ENCODE peak calls at places on chromosomes 1 and 21, in nine cellular contexts. A is SK-N-MC, Y is SK-N-SH, L is vagina, Z is endothelial cell of umbilical vein, P is HL-60, E is GM23338, V is transverse colon, U is HCT116. R is an unnamed sample.

GRCh38 chr1:245908543-245908942 is 598.5 kb downstream of the SMYD3 start:
- DNase-seq in A (no peak), Y (no peak), L (no peak), Z (no peak), P (no peak), E (no peak), V (no peak), U (no peak), R (no peak)

GRCh38 chr21:36504067-36505058 is 24.4 kb upstream of the CLDN14 start:
- DNase-seq in A (no peak), Y (peak), L (no peak), Z (peak), P (peak), E (peak), V (peak), U (peak), R (no peak)

GRCh38 chr1:1259948-1260614 is 13.6 kb upstream of the C1QTNF12 start:
- DNase-seq in A (no peak), Y (no peak), L (no peak), Z (no peak), P (peak), E (no peak), V (no peak), U (no peak), R (no peak)

GRCh38 chr1:17198476-17199258 is 6.3 kb upstream of the PADI1 start:
- DNase-seq in A (no peak), Y (no peak), L (no peak), Z (no peak), P (no peak), E (no peak), V (no peak), U (no peak), R (no peak)

GRCh38 chr1:31788825-31789256 is 24.7 kb upstream of the ADGRB2 start:
- DNase-seq in A (no peak), Y (no peak), L (no peak), Z (no peak), P (no peak), E (no peak), V (no peak), U (no peak), R (no peak)

GRCh38 chr1:7755448-7755847 is 15.6 kb upstream of the VAMP3 start:
- DNase-seq in A (no peak), Y (peak), L (no peak), Z (peak), P (no peak), E (peak), V (no peak), U (no peak), R (no peak)

GRCh38 chr1:147202576-147202975 is 22.6 kb downstream of the FMO5 start:
- DNase-seq in A (no peak), Y (no peak), L (no peak), Z (no peak), P (no peak), E (no peak), V (no peak), U (no peak), R (no peak)

GRCh38 chr1:35931424-35932157 is 686 bp downstream of the AGO3 start:
- DNase-seq in A (no peak), Y (peak), L (no peak), Z (peak), P (no peak), E (no peak), V (peak), U (no peak), R (no peak)

GRCh38 chr21:32529679-32530078 is 55.6 kb downstream of the TCP10L start:
- DNase-seq in A (no peak), Y (no peak), L (no peak), Z (no peak), P (no peak), E (no peak), V (no peak), U (no peak), R (no peak)

GRCh38 chr1:211830330-211831142 is at the start of gene LPGAT1:
- DNase-seq in A (no peak), Y (peak), L (no peak), Z (peak), P (no peak), E (peak), V (peak), U (peak), R (peak)

GRCh38 chr21:24861471-24861870 is 745.8 kb downstream of the MRPL39 start:
- DNase-seq in A (no peak), Y (no peak), L (no peak), Z (no peak), P (no peak), E (no peak), V (no peak), U (no peak), R (no peak)

GRCh38 chr1:69766431-69766830 is 198.7 kb downstream of the LRRC7 start:
- DNase-seq in A (no peak), Y (no peak), L (no peak), Z (no peak), P (no peak), E (no peak), V (no peak), U (no peak), R (no peak)

GRCh38 chr1:168799918-168800605 is 71.1 kb upstream of the DPT start:
- DNase-seq in A (no peak), Y (no peak), L (no peak), Z (no peak), P (no peak), E (no peak), V (no peak), U (no peak), R (no peak)

GRCh38 chr1:31704261-31705079 is 653 bp upstream of the COL16A1 start:
- DNase-seq in A (no peak), Y (peak), L (no peak), Z (no peak), P (no peak), E (peak), V (peak), U (no peak), R (no peak)

GRCh38 chr1:246809473-246809872 is 85.3 kb downstream of the SCCPDH start:
- DNase-seq in A (no peak), Y (no peak), L (no peak), Z (no peak), P (no peak), E (no peak), V (no peak), U (no peak), R (no peak)

GRCh38 chr1:76901158-76901767 is 34.0 kb downstream of the ST6GALNAC5 start:
- DNase-seq in A (no peak), Y (peak), L (no peak), Z (peak), P (peak), E (peak), V (no peak), U (peak), R (no peak)

GRCh38 chr1:90707363-90707710 is 9.8 kb downstream of the BARHL2 start:
- DNase-seq in A (no peak), Y (no peak), L (no peak), Z (no peak), P (no peak), E (peak), V (peak), U (no peak), R (no peak)

GRCh38 chr21:16420086-16420724 is 690.4 kb downstream of the USP25 start:
- DNase-seq in A (no peak), Y (peak), L (no peak), Z (peak), P (no peak), E (no peak), V (no peak), U (no peak), R (no peak)

GRCh38 chr1:101081496-101082282 is 56.1 kb upstream of the DPH5 start:
- DNase-seq in A (no peak), Y (no peak), L (no peak), Z (no peak), P (no peak), E (no peak), V (no peak), U (no peak), R (no peak)

GRCh38 chr1:52506920-52507546 is 45.9 kb downstream of the TUT4 start:
- DNase-seq in A (no peak), Y (no peak), L (no peak), Z (no peak), P (no peak), E (no peak), V (no peak), U (no peak), R (no peak)

GRCh38 chr1:85573348-85573747 is 7.2 kb upstream of the CCN1 start:
- DNase-seq in A (no peak), Y (no peak), L (no peak), Z (peak), P (no peak), E (no peak), V (no peak), U (no peak), R (no peak)

GRCh38 chr1:20470174-20470573 is 15.8 kb downstream of the CAMK2N1 start:
- DNase-seq in A (no peak), Y (peak), L (no peak), Z (peak), P (no peak), E (no peak), V (peak), U (no peak), R (no peak)

GRCh38 chr1:205493241-205494085 is 11.0 kb upstream of the CDK18 start:
- DNase-seq in A (no peak), Y (peak), L (no peak), Z (no peak), P (no peak), E (no peak), V (no peak), U (no peak), R (no peak)

GRCh38 chr1:25148673-25149300 is 83.5 kb downstream of the SYF2 start:
- DNase-seq in A (no peak), Y (no peak), L (no peak), Z (peak), P (peak), E (peak), V (peak), U (no peak), R (no peak)

GRCh38 chr1:171251741-171252300 is 3.5 kb downstream of the FMO1 start:
- DNase-seq in A (no peak), Y (peak), L (no peak), Z (peak), P (no peak), E (peak), V (peak), U (no peak), R (no peak)

GRCh38 chr1:70290248-70290647 is 64.3 kb downstream of the ANKRD13C start:
- DNase-seq in A (no peak), Y (no peak), L (no peak), Z (peak), P (no peak), E (no peak), V (no peak), U (no peak), R (no peak)

GRCh38 chr1:36070349-36070748 is 13.5 kb upstream of the TEKT2 start:
- DNase-seq in A (no peak), Y (no peak), L (no peak), Z (no peak), P (no peak), E (no peak), V (no peak), U (no peak), R (no peak)

GRCh38 chr1:20496241-20496661 is 10.2 kb upstream of the CAMK2N1 start:
- DNase-seq in A (no peak), Y (peak), L (no peak), Z (no peak), P (no peak), E (no peak), V (no peak), U (peak), R (no peak)

GRCh38 chr1:21089299-21089698 is 87.4 kb downstream of the EIF4G3 start:
- DNase-seq in A (no peak), Y (no peak), L (no peak), Z (no peak), P (no peak), E (peak), V (no peak), U (no peak), R (no peak)

GRCh38 chr1:203367051-203367450 is 16.1 kb upstream of the FMOD start:
- DNase-seq in A (no peak), Y (no peak), L (no peak), Z (no peak), P (no peak), E (no peak), V (no peak), U (no peak), R (peak)

GRCh38 chr1:225449261-225449660 is 21.4 kb upstream of the LBR start:
- DNase-seq in A (no peak), Y (no peak), L (no peak), Z (no peak), P (no peak), E (no peak), V (peak), U (peak), R (no peak)
- H3K27ac ChIP-seq in A (no peak), Y (no peak), L (peak), Z (no peak), P (no peak), E (no peak), V (peak), U (peak), R (no peak)

GRCh38 chr1:40476924-40477679 is at the start of gene ZFP69:
- DNase-seq in A (no peak), Y (peak), L (no peak), Z (peak), P (peak), E (peak), V (peak), U (no peak), R (peak)
- TF ChIP-seq POLR2AphosphoS5 in A (no peak), Y (peak), L (peak), Z (peak), P (peak), E (peak), V (peak), U (no peak), R (no peak)

GRCh38 chr1:9402256-9402616 is 109.5 kb downstream of the SPSB1 start:
- DNase-seq in A (no peak), Y (no peak), L (no peak), Z (no peak), P (no peak), E (no peak), V (no peak), U (no peak), R (no peak)
- H3K27ac ChIP-seq in A (no peak), Y (no peak), L (no peak), Z (peak), P (no peak), E (no peak), V (no peak), U (no peak), R (no peak)

GRCh38 chr1:84272401-84272800 is 29.1 kb upstream of the SAMD13 start:
- DNase-seq in A (no peak), Y (no peak), L (no peak), Z (no peak), P (no peak), E (peak), V (peak), U (no peak), R (no peak)
- TF ChIP-seq POLR2AphosphoS5 in A (no peak), Y (no peak), L (no peak), Z (no peak), P (no peak), E (no peak), V (peak), U (peak), R (no peak)

DNA sequence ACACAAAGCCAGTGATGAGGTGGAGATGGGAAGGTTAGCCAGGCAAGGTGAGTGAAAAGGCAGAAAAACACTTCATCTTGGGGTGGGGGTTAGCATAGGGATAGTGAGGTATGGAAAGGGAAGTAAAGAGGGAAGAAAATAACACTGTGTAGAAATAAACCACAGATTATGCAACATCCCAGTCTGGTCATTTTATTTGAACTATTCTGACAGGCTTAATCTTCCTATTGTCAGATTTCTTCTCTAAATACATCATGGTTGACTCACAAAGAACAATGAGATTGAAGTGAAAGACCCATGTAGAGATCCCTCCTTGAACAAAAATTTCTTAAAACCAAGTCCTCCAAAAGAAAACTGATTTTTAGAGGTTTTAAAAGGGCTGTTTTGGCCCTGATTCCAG is 640.3 kb downstream of the PTPRC start:
- DNase-seq in A (no peak), Y (no peak), L (no peak), Z (no peak), P (peak), E (no peak), V (no peak), U (no peak), R (no peak)
- H3K27ac ChIP-seq in A (no peak), Y (no peak), L (no peak), Z (no peak), P (no peak), E (no peak), V (no peak), U (no peak), R (no peak)

GRCh38 chr1:154559496-154559950 is 1.1 kb upstream of the UBE2Q1 start:
- DNase-seq in A (peak), Y (peak), L (peak), Z (peak), P (peak), E (peak), V (peak), U (peak), R (peak)
- TF ChIP-seq POLR2AphosphoS5 in A (no peak), Y (no peak), L (no peak), Z (no peak), P (no peak), E (no peak), V (no peak), U (no peak), R (peak)

DNA sequence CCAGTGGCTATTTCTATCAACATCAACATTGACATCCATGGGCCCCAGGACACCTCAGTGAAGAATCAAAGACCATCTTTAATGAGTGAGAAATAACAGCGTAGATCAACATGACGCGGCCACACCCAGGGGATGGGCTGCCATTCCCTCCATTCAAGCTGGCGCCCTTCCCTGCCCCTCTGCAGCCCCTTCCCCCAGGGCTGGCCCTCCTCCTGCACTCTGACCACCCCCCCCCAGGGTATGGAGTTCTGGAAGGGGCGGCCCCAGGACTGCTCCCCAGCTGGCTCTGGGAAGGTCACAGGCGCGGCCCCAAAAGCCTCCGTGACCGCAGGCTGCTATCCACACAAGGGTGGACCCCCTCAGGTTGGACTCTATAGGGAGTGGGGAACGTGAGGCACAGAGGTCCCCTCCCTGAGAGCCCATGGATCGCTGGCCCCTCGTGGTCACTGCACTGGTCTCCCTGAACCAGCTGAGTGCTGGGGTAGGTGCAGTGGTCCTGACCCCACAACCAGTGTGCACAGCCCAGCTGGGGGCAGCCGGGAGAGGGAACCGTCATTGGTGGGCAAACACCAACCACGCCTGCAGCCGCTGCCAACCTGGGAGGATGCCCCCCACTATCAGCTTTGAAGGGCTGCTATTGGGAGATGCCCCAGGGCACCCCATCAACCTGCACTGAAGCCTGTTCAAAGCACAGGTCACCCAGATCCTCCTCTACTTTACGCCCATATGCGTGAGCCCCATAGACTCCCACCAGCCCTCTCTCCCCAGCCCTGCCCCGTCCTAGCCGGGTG is 16.1 kb upstream of the GPR153 start:
- DNase-seq in A (no peak), Y (no peak), L (no peak), Z (no peak), P (no peak), E (no peak), V (no peak), U (no peak), R (no peak)
- H3K27ac ChIP-seq in A (peak), Y (no peak), L (peak), Z (no peak), P (no peak), E (peak), V (peak), U (no peak), R (no peak)

GRCh38 chr1:99672500-99673213 is 26.7 kb downstream of the PALMD start:
- DNase-seq in A (no peak), Y (no peak), L (no peak), Z (peak), P (no peak), E (no peak), V (no peak), U (no peak), R (no peak)
- TF ChIP-seq POLR2AphosphoS5 in A (no peak), Y (no peak), L (no peak), Z (no peak), P (no peak), E (no peak), V (no peak), U (no peak), R (no peak)